ENCODE peak calls at places on chromosome 12, in nine cellular contexts. C, L, O, D, T, J, Y, E and U are unnamed samples.
A peak's percentile ranks its signal among the peaks of the same experiment; 100 is the strongest.

GRCh38 chr12:1466481-1467260 is 127.7 kb downstream of the FBXL14 start:
- DNase-seq in O (no peak), E (no peak), T (no peak), D (no peak), Y (no peak), C (no peak), J (no peak), L (no peak), U (no peak)

GRCh38 chr12:5582541-5582940 is 150.6 kb downstream of the NTF3 start:
- DNase-seq in Y (no peak), C (no peak), L (no peak), J (no peak), T (no peak), D (no peak), E (no peak), O (no peak), U (no peak)

GRCh38 chr12:81627336-81628189 is 131.6 kb downstream of the PPFIA2 start:
- DNase-seq in J (peak; percentile 47), C (peak; percentile 5), O (peak; percentile 52), Y (peak; percentile 75), E (peak; percentile 2), D (peak; percentile 65), L (peak; percentile 63), T (peak; percentile 70), U (no peak)

GRCh38 chr12:121295123-121295745 is 1.3 kb downstream of the CAMKK2 start:
- DNase-seq in C (no peak), J (peak; percentile 26), Y (peak; percentile 51), E (no peak), D (peak; percentile 16), L (peak; percentile 59), O (no peak), T (no peak), U (peak; percentile 52)

GRCh38 chr12:78209851-78210493 is 379.3 kb downstream of the NAV3 start:
- DNase-seq in E (no peak), D (no peak), L (no peak), T (peak; percentile 81), J (no peak), O (no peak), C (no peak), Y (no peak), U (no peak)

GRCh38 chr12:12533238-12533829 is 29.3 kb downstream of the DUSP16 start:
- DNase-seq in T (no peak), D (peak; percentile 69), E (peak; percentile 83), O (no peak), Y (peak; percentile 24), C (peak; percentile 12), L (no peak), J (no peak), U (no peak)

GRCh38 chr12:19675361-19675760 is 236.1 kb downstream of the AEBP2 start:
- DNase-seq in T (no peak), C (no peak), D (no peak), Y (no peak), J (no peak), E (no peak), L (no peak), O (no peak), U (no peak)

GRCh38 chr12:18153826-18154225 is 63.8 kb upstream of the RERGL start:
- DNase-seq in Y (peak; percentile 56), J (no peak), T (no peak), D (no peak), E (no peak), L (peak; percentile 41), C (no peak), O (no peak), U (no peak)

GRCh38 chr12:79938843-79939242 is 3.9 kb upstream of the PPP1R12A start:
- DNase-seq in L (no peak), O (no peak), J (no peak), Y (no peak), D (peak; percentile 34), E (no peak), T (no peak), C (no peak), U (no peak)

GRCh38 chr12:94641283-94641682 is 9.1 kb downstream of the TMCC3 start:
- DNase-seq in J (no peak), T (no peak), D (no peak), L (no peak), O (no peak), E (no peak), C (no peak), Y (no peak), U (no peak)

GRCh38 chr12:72872986-72873385 is 600.8 kb downstream of the TRHDE start:
- DNase-seq in C (no peak), D (no peak), O (no peak), T (no peak), L (no peak), Y (peak; percentile 20), E (no peak), J (no peak), U (no peak)

GRCh38 chr12:4064008-4064407 is 190.8 kb upstream of the PARP11 start:
- DNase-seq in J (no peak), E (no peak), Y (no peak), T (no peak), O (no peak), C (no peak), L (no peak), D (no peak), U (no peak)

GRCh38 chr12:3087758-3088157 is 10.6 kb downstream of the TSPAN9 start:
- DNase-seq in E (no peak), D (no peak), Y (no peak), O (no peak), J (no peak), T (no peak), L (no peak), C (no peak), U (no peak)

GRCh38 chr12:8065991-8066594 is at the start of gene C3AR1:
- DNase-seq in Y (no peak), C (peak; percentile 51), D (peak; percentile 28), J (peak; percentile 83), E (no peak), O (no peak), L (no peak), T (peak; percentile 61), U (peak; percentile 36)

GRCh38 chr12:31588976-31589375 is 2.0 kb downstream of the DENND5B start:
- DNase-seq in D (no peak), J (peak; percentile 63), E (no peak), C (no peak), O (no peak), L (no peak), Y (no peak), T (peak; percentile 12), U (no peak)
- H3K4me1 ChIP-seq in D (peaks cover 6% of the 10 kb centered on the region), J (peaks cover 21% of the 10 kb centered on the region), E (peaks cover 12% of the 10 kb centered on the region), C (peaks cover 2% of the 10 kb centered on the region), O (peaks cover 40% of the 10 kb centered on the region), L (peaks cover 15% of the 10 kb centered on the region), Y (peaks cover 21% of the 10 kb centered on the region), T (peaks cover 3% of the 10 kb centered on the region), U (peaks cover 12% of the 10 kb centered on the region)

GRCh38 chr12:92446082-92446460 is 256.7 kb upstream of the PLEKHG7 start:
- DNase-seq in T (no peak), Y (no peak), E (no peak), J (no peak), C (no peak), O (no peak), L (no peak), D (no peak), U (no peak)

GRCh38 chr12:92442782-92443181 is 260.0 kb upstream of the PLEKHG7 start:
- DNase-seq in D (no peak), E (no peak), T (peak; percentile 27), L (no peak), Y (no peak), O (no peak), C (no peak), J (no peak), U (peak; percentile 19)

GRCh38 chr12:92444763-92445162 is 258.0 kb upstream of the PLEKHG7 start:
- DNase-seq in D (no peak), Y (no peak), T (no peak), C (no peak), L (no peak), E (no peak), O (no peak), J (no peak), U (no peak)

GRCh38 chr12:92440072-92440471 is 262.7 kb upstream of the PLEKHG7 start:
- DNase-seq in L (no peak), C (no peak), O (no peak), J (no peak), T (no peak), Y (no peak), E (no peak), D (no peak), U (no peak)

GRCh38 chr12:92445253-92446081 is 257.3 kb upstream of the PLEKHG7 start:
- DNase-seq in C (no peak), L (no peak), O (no peak), T (no peak), D (no peak), E (no peak), Y (no peak), J (no peak), U (peak; percentile 87)
- H3K4me2 ChIP-seq in C (no peak overlapping the region), L (no peak overlapping the region), O (no peak overlapping the region), T (no peak overlapping the region), D (no peak overlapping the region), E (no peak overlapping the region), Y (no peak overlapping the region), J (no peak overlapping the region), U (peak overlapping the region; percentile 46)

GRCh38 chr12:113744802-113745395 is 221.2 kb downstream of the RBM19 start:
- DNase-seq in T (no peak), D (no peak), O (no peak), C (no peak), L (no peak), J (no peak), Y (no peak), E (no peak), U (no peak)

GRCh38 chr12:113751513-113751912 is 214.6 kb downstream of the RBM19 start:
- DNase-seq in E (no peak), C (no peak), L (no peak), D (no peak), O (no peak), T (no peak), Y (no peak), J (no peak), U (no peak)

GRCh38 chr12:113747048-113747447 is 219.1 kb downstream of the RBM19 start:
- DNase-seq in J (no peak), Y (no peak), D (peak; percentile 17), T (peak; percentile 4), C (peak; percentile 79), O (no peak), E (no peak), L (no peak), U (no peak)

GRCh38 chr12:113749433-113749815 is 216.7 kb downstream of the RBM19 start:
- DNase-seq in T (no peak), E (no peak), L (no peak), D (no peak), O (no peak), J (no peak), C (no peak), Y (no peak), U (no peak)

GRCh38 chr12:113748707-113749432 is 217.3 kb downstream of the RBM19 start:
- DNase-seq in J (no peak), L (no peak), T (no peak), O (no peak), C (peak; percentile 28), D (no peak), Y (no peak), E (no peak), U (no peak)
- TF ChIP-seq EZH2 in J (no peak), L (no peak), T (no peak), O (no peak), C (no peak), D (no peak), Y (no peak), E (no peak), U (no peak)

DNA sequence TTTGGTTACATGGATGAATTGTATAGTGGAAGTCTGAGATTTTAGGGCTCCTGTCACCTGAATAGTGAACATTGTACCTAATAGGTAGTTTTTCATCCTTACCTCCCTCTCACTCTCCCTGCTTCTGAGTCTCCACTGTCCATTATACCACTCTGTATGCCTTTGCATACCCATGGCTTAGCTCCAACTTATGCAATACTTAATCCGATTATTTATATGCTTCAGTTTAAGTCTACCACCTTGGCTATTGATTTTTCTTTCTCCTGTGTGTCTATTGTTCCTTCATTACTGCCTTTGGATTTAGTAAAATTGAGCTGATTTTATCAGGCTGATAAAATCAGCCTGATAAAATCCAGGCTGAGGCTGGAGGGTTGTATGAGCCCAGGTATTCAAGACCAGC is 30.5 kb upstream of the C12orf71 start:
- DNase-seq in O (no peak), J (no peak), L (no peak), E (no peak), T (peak; percentile 2), Y (no peak), D (no peak), C (no peak), U (no peak)
- H3K4me1 ChIP-seq in O (no peaks in the 10 kb centered on the region), J (peaks cover 26% of the 10 kb centered on the region), L (no peaks in the 10 kb centered on the region), E (peaks cover 20% of the 10 kb centered on the region), T (no peaks in the 10 kb centered on the region), Y (no peaks in the 10 kb centered on the region), D (no peaks in the 10 kb centered on the region), C (no peaks in the 10 kb centered on the region), U (peaks cover 7% of the 10 kb centered on the region)